ENCODE peak calls at places on chromosomes 1 and 21, in five cellular contexts. F is kidney glomerular epithelial cell; N is T1000; X is stimulated activated effector memory CD8-positive, alpha-beta T cell treated with anti-CD3 and anti-CD28 coated beads, Interleukin-12 subunit alpha, Interleukin-12 subunit beta, amount 100 ng/mL, for 72 hours; S is left cardiac atrium. J is an unnamed sample.

GRCh38 chr1:204402391-204402790 is 9.2 kb downstream of the PPP1R15B start:
- DNase-seq in F (no peak), N (no peak), X (no peak), S (no peak), J (no peak)

GRCh38 chr1:1356796-1357401 is 1.5 kb downstream of the MXRA8 start:
- DNase-seq in F (no peak), N (no peak), X (no peak), S (no peak), J (no peak)

GRCh38 chr1:68479501-68479900 is 17.4 kb downstream of the DEPDC1 start:
- DNase-seq in F (peak; percentile 71), N (no peak), X (no peak), S (no peak), J (no peak)

GRCh38 chr1:206075786-206076725 is 23.1 kb downstream of the RHEX start:
- DNase-seq in F (no peak), N (no peak), X (no peak), S (no peak), J (no peak)

GRCh38 chr1:180811886-180812285 is 100.8 kb upstream of the KIAA1614 start:
- DNase-seq in F (no peak), N (no peak), X (no peak), S (no peak), J (no peak)

GRCh38 chr1:211648980-211649934 is 26.2 kb downstream of the NEK2 start:
- DNase-seq in F (peak; percentile 44), N (no peak), X (no peak), S (peak; percentile 60), J (no peak)

GRCh38 chr1:218526198-218526580 is 181.1 kb downstream of the TGFB2 start:
- DNase-seq in F (no peak), N (no peak), X (no peak), S (no peak), J (no peak)

GRCh38 chr1:171739646-171740045 is 2.2 kb downstream of the VAMP4 start:
- DNase-seq in F (no peak), N (no peak), X (no peak), S (no peak), J (no peak)

GRCh38 chr21:44874497-44875331 is 1.2 kb upstream of the PTTG1IP start:
- DNase-seq in F (no peak), N (no peak), X (peak; percentile 36), S (peak; percentile 87), J (no peak)

GRCh38 chr1:190104959-190105358 is 372.7 kb downstream of the BRINP3 start:
- DNase-seq in F (no peak), N (no peak), X (no peak), S (no peak), J (no peak)

GRCh38 chr1:223713546-223714420 is 1.4 kb downstream of the CAPN2 start:
- DNase-seq in F (peak; percentile 51), N (no peak), X (no peak), S (no peak), J (no peak)

GRCh38 chr1:231619257-231619634 is 7.3 kb upstream of the DISC1 start:
- DNase-seq in F (no peak), N (no peak), X (no peak), S (no peak), J (no peak)

GRCh38 chr1:223665592-223666312 is at the start of gene CAPN8:
- DNase-seq in F (no peak), N (no peak), X (no peak), S (no peak), J (no peak)

GRCh38 chr1:36351222-36351977 is 28.0 kb upstream of the EVA1B start:
- DNase-seq in F (peak; percentile 91), N (peak; percentile 70), X (no peak), S (no peak), J (no peak)

GRCh38 chr1:8381618-8382017 is 63.7 kb downstream of the SLC45A1 start:
- DNase-seq in F (no peak), N (no peak), X (no peak), S (no peak), J (no peak)

GRCh38 chr1:180266275-180267210 is 36.5 kb downstream of the LHX4 start:
- DNase-seq in F (no peak), N (no peak), X (no peak), S (no peak), J (no peak)

GRCh38 chr1:24724345-24725208 is 20.7 kb upstream of the CLIC4 start:
- DNase-seq in F (peak; percentile 91), N (peak; percentile 56), X (no peak), S (peak; percentile 72), J (no peak)

GRCh38 chr1:10402729-10403274 is 3.9 kb downstream of the PGD start:
- DNase-seq in F (no peak), N (no peak), X (no peak), S (no peak), J (no peak)

GRCh38 chr1:231020139-231020601 is 19.9 kb downstream of the FAM89A start:
- DNase-seq in F (no peak), N (no peak), X (no peak), S (no peak), J (no peak)

GRCh38 chr1:19639999-19640362 is 4.1 kb upstream of the NBL1 start:
- DNase-seq in F (no peak), N (no peak), X (no peak), S (no peak), J (no peak)

GRCh38 chr1:91699339-91699970 is 186.5 kb downstream of the TGFBR3 start:
- DNase-seq in F (no peak), N (no peak), X (no peak), S (peak; percentile 41), J (no peak)

GRCh38 chr1:113452921-113453770 is 62.8 kb downstream of the MAGI3 start:
- DNase-seq in F (peak; percentile 37), N (peak; percentile 1), X (no peak), S (peak; percentile 19), J (no peak)

GRCh38 chr1:41357451-41358151 is 3.6 kb upstream of the FOXO6 start:
- DNase-seq in F (no peak), N (no peak), X (no peak), S (no peak), J (no peak)

GRCh38 chr1:232856556-232856955 is 51.3 kb downstream of the MAP10 start:
- DNase-seq in F (no peak), N (no peak), X (no peak), S (no peak), J (no peak)

GRCh38 chr1:185862235-185862634 is 128.0 kb downstream of the HMCN1 start:
- DNase-seq in F (peak; percentile 6), N (no peak), X (no peak), S (no peak), J (no peak)

GRCh38 chr1:43238104-43238503 is 31.7 kb upstream of the TMEM125 start:
- DNase-seq in F (peak; percentile 5), N (no peak), X (no peak), S (peak; percentile 78), J (peak; percentile 57)